ENCODE peak calls at places on chromosome X, in ten cellular contexts. One of them, this sample, is unnamed.

GRCh38 chrX:46561931-46562721 is 11.4 kb upstream of the CHST7 start:
- DNase-seq in AG04449: no peak
- DNase-seq in GM23338: no peak
- DNase-seq in keratinocyte: no peak
- DNase-seq in AG04450: no peak
- DNase-seq in AG10803: no peak
- DNase-seq in A673: no peak
- DNase-seq in AG09319: no peak
- DNase-seq in fibroblast of lung: peak
- DNase-seq in lung: peak
- DNase-seq in this sample: no peak

GRCh38 chrX:5575407-5575806 is 653.3 kb downstream of the NLGN4X start:
- DNase-seq in AG04450: no peak
- DNase-seq in fibroblast of lung: no peak
- DNase-seq in keratinocyte: no peak
- DNase-seq in GM23338: no peak
- DNase-seq in lung: no peak
- DNase-seq in AG04449: no peak
- DNase-seq in A673: no peak
- DNase-seq in AG09319: no peak
- DNase-seq in AG10803: no peak
- DNase-seq in this sample: no peak

GRCh38 chrX:54721424-54721823 is 76.6 kb downstream of the ITIH6 start:
- DNase-seq in A673: no peak
- DNase-seq in AG04450: no peak
- DNase-seq in keratinocyte: no peak
- DNase-seq in lung: no peak
- DNase-seq in fibroblast of lung: no peak
- DNase-seq in GM23338: no peak
- DNase-seq in AG04449: no peak
- DNase-seq in AG09319: no peak
- DNase-seq in AG10803: no peak
- DNase-seq in this sample: no peak

GRCh38 chrX:134572816-134573682 is 85.2 kb downstream of the PLAC1 start:
- DNase-seq in fibroblast of lung: peak
- DNase-seq in lung: no peak
- DNase-seq in AG04449: no peak
- DNase-seq in GM23338: no peak
- DNase-seq in A673: no peak
- DNase-seq in AG04450: no peak
- DNase-seq in AG10803: no peak
- DNase-seq in AG09319: no peak
- DNase-seq in keratinocyte: peak
- DNase-seq in this sample: no peak

GRCh38 chrX:39309721-39310152 is 508.5 kb downstream of the MID1IP1 start:
- DNase-seq in keratinocyte: no peak
- DNase-seq in fibroblast of lung: peak
- DNase-seq in A673: peak
- DNase-seq in GM23338: no peak
- DNase-seq in lung: no peak
- DNase-seq in AG04449: no peak
- DNase-seq in AG09319: no peak
- DNase-seq in AG04450: no peak
- DNase-seq in AG10803: no peak
- DNase-seq in this sample: no peak

GRCh38 chrX:2707334-2707760 is 16.3 kb downstream of the CD99 start:
- DNase-seq in AG04450: peak
- DNase-seq in AG10803: peak
- DNase-seq in AG09319: peak
- DNase-seq in fibroblast of lung: peak
- DNase-seq in AG04449: peak
- DNase-seq in keratinocyte: peak
- DNase-seq in GM23338: peak
- DNase-seq in A673: peak
- DNase-seq in lung: peak
- DNase-seq in this sample: no peak

GRCh38 chrX:131747173-131747572 is 203.3 kb downstream of the OR13H1 start:
- DNase-seq in fibroblast of lung: peak
- DNase-seq in lung: peak
- DNase-seq in GM23338: no peak
- DNase-seq in AG10803: no peak
- DNase-seq in AG04449: no peak
- DNase-seq in A673: peak
- DNase-seq in keratinocyte: no peak
- DNase-seq in AG09319: peak
- DNase-seq in AG04450: no peak
- DNase-seq in this sample: no peak

GRCh38 chrX:153867671-153868070 is 18.3 kb downstream of the L1CAM start:
- DNase-seq in lung: no peak
- DNase-seq in AG10803: no peak
- DNase-seq in AG04450: no peak
- DNase-seq in GM23338: no peak
- DNase-seq in AG04449: no peak
- DNase-seq in AG09319: no peak
- DNase-seq in keratinocyte: no peak
- DNase-seq in A673: no peak
- DNase-seq in fibroblast of lung: no peak
- DNase-seq in this sample: no peak

GRCh38 chrX:114162068-114162735 is 421.7 kb upstream of the HTR2C start:
- DNase-seq in keratinocyte: no peak
- DNase-seq in AG10803: no peak
- DNase-seq in AG04449: no peak
- DNase-seq in A673: no peak
- DNase-seq in GM23338: peak
- DNase-seq in AG04450: no peak
- DNase-seq in AG09319: no peak
- DNase-seq in fibroblast of lung: no peak
- DNase-seq in lung: no peak
- DNase-seq in this sample: peak

GRCh38 chrX:36898301-36898700 is 109.9 kb upstream of the FAM47C start:
- DNase-seq in AG04449: no peak
- DNase-seq in AG09319: no peak
- DNase-seq in fibroblast of lung: no peak
- DNase-seq in AG04450: no peak
- DNase-seq in A673: peak
- DNase-seq in lung: no peak
- DNase-seq in GM23338: peak
- DNase-seq in keratinocyte: no peak
- DNase-seq in AG10803: peak
- DNase-seq in this sample: no peak

GRCh38 chrX:71128915-71129765 is 10.7 kb downstream of the MED12 start:
- DNase-seq in fibroblast of lung: peak
- DNase-seq in A673: peak
- DNase-seq in AG10803: peak
- DNase-seq in AG04450: no peak
- DNase-seq in lung: peak
- DNase-seq in AG04449: no peak
- DNase-seq in keratinocyte: no peak
- DNase-seq in AG09319: no peak
- DNase-seq in GM23338: peak
- DNase-seq in this sample: peak

GRCh38 chrX:40155617-40156471 is 58.1 kb upstream of the BCOR start:
- DNase-seq in lung: no peak
- DNase-seq in AG04450: no peak
- DNase-seq in keratinocyte: no peak
- DNase-seq in AG04449: no peak
- DNase-seq in A673: peak
- DNase-seq in AG09319: no peak
- DNase-seq in AG10803: no peak
- DNase-seq in fibroblast of lung: no peak
- DNase-seq in GM23338: peak
- DNase-seq in this sample: no peak

GRCh38 chrX:10971176-10971575 is 140.0 kb upstream of the HCCS start:
- DNase-seq in GM23338: no peak
- DNase-seq in AG04450: no peak
- DNase-seq in AG04449: no peak
- DNase-seq in lung: no peak
- DNase-seq in A673: peak
- DNase-seq in AG09319: no peak
- DNase-seq in keratinocyte: no peak
- DNase-seq in AG10803: peak
- DNase-seq in fibroblast of lung: peak
- DNase-seq in this sample: no peak

DNA sequence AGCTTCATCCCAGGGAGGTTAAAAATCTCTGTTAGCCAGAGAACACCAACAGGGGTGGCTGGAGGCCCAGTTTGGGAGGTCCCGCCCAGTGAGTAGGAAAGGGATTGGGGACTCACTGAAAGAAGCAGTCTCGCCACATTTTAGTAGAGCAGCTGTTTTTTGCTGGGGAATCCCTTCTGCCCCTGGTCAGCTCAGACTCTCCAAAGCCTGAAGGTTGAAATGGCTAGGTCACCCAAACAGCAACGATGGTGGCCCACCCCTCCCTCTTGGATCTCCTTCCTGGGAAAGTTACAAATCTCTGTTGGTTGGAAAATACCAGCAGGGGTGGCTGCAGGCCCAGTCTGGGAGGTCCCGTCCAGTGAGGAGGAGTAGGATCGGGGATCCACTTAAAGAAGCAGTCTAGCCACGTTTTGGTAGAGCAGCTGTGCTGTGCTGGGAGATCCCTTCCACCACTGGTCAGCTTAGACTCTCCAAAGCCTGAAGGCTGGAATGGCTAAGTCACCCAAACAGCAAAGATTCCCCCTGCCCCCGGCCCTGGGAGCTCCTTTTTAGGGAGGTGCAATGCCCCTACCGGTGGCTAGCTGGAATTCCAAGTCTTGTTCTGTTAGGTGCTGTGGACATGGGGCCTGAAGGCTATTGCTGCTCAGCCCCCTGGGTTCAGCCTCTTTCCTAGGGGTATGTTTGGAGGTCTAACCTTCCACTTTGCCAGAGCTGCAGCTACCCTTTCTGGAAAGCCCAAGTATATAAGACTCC is 40.0 kb upstream of the TEX13A start:
- DNase-seq in lung: no peak
- DNase-seq in GM23338: no peak
- DNase-seq in fibroblast of lung: no peak
- DNase-seq in keratinocyte: no peak
- DNase-seq in A673: no peak
- DNase-seq in AG09319: no peak
- DNase-seq in AG10803: no peak
- DNase-seq in AG04450: no peak
- DNase-seq in AG04449: no peak
- DNase-seq in this sample: no peak
- TF ChIP-seq CTCF in lung: no peak
- TF ChIP-seq CTCF in GM23338: no peak
- TF ChIP-seq CTCF in fibroblast of lung: no peak
- TF ChIP-seq CTCF in keratinocyte: no peak
- TF ChIP-seq CTCF in A673: no peak
- TF ChIP-seq CTCF in AG09319: no peak
- TF ChIP-seq CTCF in AG10803: no peak
- TF ChIP-seq CTCF in AG04450: no peak
- TF ChIP-seq CTCF in AG04449: no peak
- TF ChIP-seq CTCF in this sample: no peak

GRCh38 chrX:115591856-115592842 is 31.2 kb downstream of the PLS3 start:
- DNase-seq in fibroblast of lung: peak
- DNase-seq in AG04450: no peak
- DNase-seq in AG04449: no peak
- DNase-seq in A673: no peak
- DNase-seq in keratinocyte: no peak
- DNase-seq in GM23338: no peak
- DNase-seq in lung: no peak
- DNase-seq in AG10803: no peak
- DNase-seq in AG09319: no peak
- DNase-seq in this sample: no peak
- TF ChIP-seq CTCF in fibroblast of lung: no peak
- TF ChIP-seq CTCF in AG04450: no peak
- TF ChIP-seq CTCF in AG04449: no peak
- TF ChIP-seq CTCF in A673: no peak
- TF ChIP-seq CTCF in keratinocyte: no peak
- TF ChIP-seq CTCF in GM23338: no peak
- TF ChIP-seq CTCF in lung: no peak
- TF ChIP-seq CTCF in AG10803: no peak
- TF ChIP-seq CTCF in AG09319: no peak
- TF ChIP-seq CTCF in this sample: no peak

DNA sequence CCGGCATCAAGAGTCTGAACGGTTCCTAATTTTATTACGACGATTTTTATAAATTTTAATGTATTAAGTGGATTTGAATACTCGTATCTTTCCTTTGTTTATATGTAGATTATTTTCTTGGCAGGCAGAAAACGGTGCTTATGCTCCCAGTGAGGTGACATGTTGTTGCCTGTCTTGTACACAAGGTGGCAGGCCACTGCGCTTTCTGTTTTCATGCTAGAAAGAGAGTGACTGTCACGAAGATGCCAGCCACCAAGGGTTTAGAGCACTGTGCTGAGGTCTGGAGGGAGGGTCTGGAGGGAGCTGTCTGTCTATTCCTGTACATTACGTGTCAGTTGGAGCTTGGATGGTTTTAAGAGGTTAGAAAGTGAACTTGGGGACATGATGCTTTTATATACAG is 87.7 kb downstream of the SHROOM2 start:
- DNase-seq in AG09319: no peak
- DNase-seq in A673: peak
- DNase-seq in lung: peak
- DNase-seq in keratinocyte: no peak
- DNase-seq in fibroblast of lung: no peak
- DNase-seq in AG04449: no peak
- DNase-seq in AG04450: no peak
- DNase-seq in AG10803: no peak
- DNase-seq in GM23338: peak
- DNase-seq in this sample: no peak
- TF ChIP-seq CTCF in AG09319: peak
- TF ChIP-seq CTCF in A673: peak
- TF ChIP-seq CTCF in lung: peak
- TF ChIP-seq CTCF in keratinocyte: peak
- TF ChIP-seq CTCF in fibroblast of lung: peak
- TF ChIP-seq CTCF in AG04449: peak
- TF ChIP-seq CTCF in AG04450: peak
- TF ChIP-seq CTCF in AG10803: peak
- TF ChIP-seq CTCF in GM23338: peak
- TF ChIP-seq CTCF in this sample: peak

DNA sequence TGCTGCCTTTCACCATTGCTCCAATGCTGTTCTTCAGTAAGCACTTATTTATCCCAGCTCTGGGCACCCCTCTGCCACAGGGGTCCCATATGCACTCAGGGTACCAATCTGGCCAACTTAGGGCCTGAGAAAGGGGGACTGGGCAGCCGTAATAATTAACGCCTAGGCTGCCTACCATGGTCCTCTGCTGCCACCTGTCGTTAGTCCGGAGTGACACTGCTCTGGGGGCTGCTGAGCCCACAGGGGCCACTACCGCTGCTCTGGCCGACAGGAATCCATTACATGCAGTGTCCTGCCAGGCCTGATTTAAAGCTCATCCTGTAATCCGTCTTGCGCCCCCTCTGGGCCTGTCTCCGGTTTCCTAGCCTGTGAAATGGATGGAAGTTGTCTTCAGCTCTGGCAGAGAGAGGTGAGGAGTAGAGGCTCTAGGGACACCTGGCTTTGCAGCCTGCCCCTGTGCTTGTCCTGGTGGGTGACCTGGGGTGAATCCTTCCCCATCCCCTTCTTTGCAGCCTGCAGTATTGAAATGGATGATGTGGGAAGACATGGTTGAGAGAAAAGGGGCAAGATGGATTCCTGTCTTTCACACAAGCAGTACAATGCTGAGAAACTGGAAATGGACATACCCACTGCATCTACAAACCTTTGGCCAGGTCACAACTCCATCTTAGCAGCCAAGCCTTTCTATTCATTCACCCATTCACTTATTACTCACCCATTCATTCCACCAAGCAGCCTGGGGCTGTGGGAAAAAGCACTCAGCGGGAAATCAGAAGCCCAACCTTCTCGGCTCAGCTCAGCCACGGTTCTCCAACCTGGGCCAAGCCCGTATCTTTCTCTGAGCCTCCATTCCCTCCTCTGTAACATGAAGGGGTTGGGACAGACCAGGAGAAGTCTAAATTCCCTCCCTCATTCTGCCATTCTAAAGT is 116.3 kb upstream of the NALF2 start:
- DNase-seq in keratinocyte: no peak
- DNase-seq in AG04450: peak
- DNase-seq in A673: peak
- DNase-seq in AG09319: peak
- DNase-seq in GM23338: peak
- DNase-seq in AG04449: no peak
- DNase-seq in fibroblast of lung: peak
- DNase-seq in lung: peak
- DNase-seq in AG10803: peak
- DNase-seq in this sample: peak
- TF ChIP-seq CTCF in keratinocyte: peak
- TF ChIP-seq CTCF in AG04450: peak
- TF ChIP-seq CTCF in A673: peak
- TF ChIP-seq CTCF in AG09319: peak
- TF ChIP-seq CTCF in GM23338: peak
- TF ChIP-seq CTCF in AG04449: peak
- TF ChIP-seq CTCF in fibroblast of lung: peak
- TF ChIP-seq CTCF in lung: peak
- TF ChIP-seq CTCF in AG10803: peak
- TF ChIP-seq CTCF in this sample: peak

This sample was measured in neural crest cell.